ENCODE peak calls at places on chromosomes 13 and 19, in seven cellular contexts. W, Z, B, Q, J, S and O are unnamed samples.

GRCh38 chr13:95404141-95404882 is 103.1 kb upstream of the ABCC4 start:
- DNase-seq in W (peak), B (peak), Z (peak), Q (peak), J (peak), S (peak), O (peak)

GRCh38 chr19:47663435-47663910 is 49.7 kb upstream of the EHD2 start:
- DNase-seq in B (no peak), Z (no peak), S (no peak), Q (no peak), J (no peak), W (no peak), O (no peak)

GRCh38 chr13:41313659-41314197 is 2.7 kb downstream of the NAA16 start:
- DNase-seq in B (no peak), Z (no peak), S (no peak), J (no peak), Q (no peak), W (no peak), O (no peak)

GRCh38 chr19:5291588-5292193 is 48.9 kb downstream of the PTPRS start:
- DNase-seq in J (no peak), Q (no peak), W (no peak), S (no peak), B (no peak), Z (no peak), O (no peak)

GRCh38 chr13:55560331-55560730 is 1580.4 kb upstream of the PRR20A start:
- DNase-seq in Z (no peak), W (no peak), B (no peak), Q (no peak), J (no peak), S (no peak), O (no peak)

GRCh38 chr13:25860862-25861261 is 191.0 kb downstream of the SHISA2 start:
- DNase-seq in W (no peak), Q (no peak), J (no peak), B (no peak), S (no peak), Z (no peak), O (no peak)

GRCh38 chr19:1651061-1651547 is 1.3 kb downstream of the TCF3 start:
- DNase-seq in S (no peak), W (peak), J (no peak), B (no peak), Z (no peak), Q (no peak), O (no peak)

GRCh38 chr19:47324502-47324901 is 7.5 kb upstream of the C5AR2 start:
- DNase-seq in W (no peak), S (no peak), Z (no peak), J (no peak), B (no peak), Q (peak), O (peak)

GRCh38 chr13:73284475-73284874 is 225.7 kb downstream of the KLF5 start:
- DNase-seq in J (no peak), S (no peak), W (no peak), Z (no peak), B (no peak), Q (no peak), O (no peak)

GRCh38 chr19:14048439-14049153 is 13.3 kb downstream of the PALM3 start:
- DNase-seq in Z (no peak), Q (peak), W (peak), J (no peak), S (no peak), B (peak), O (peak)

GRCh38 chr19:51025809-51026553 is 435 bp downstream of the KLK11 start:
- DNase-seq in W (no peak), Z (peak), J (no peak), B (no peak), Q (no peak), S (no peak), O (no peak)

GRCh38 chr13:33867472-33867871 is 49.5 kb downstream of the RFC3 start:
- DNase-seq in J (no peak), Z (no peak), S (no peak), B (no peak), Q (no peak), W (no peak), O (no peak)

GRCh38 chr19:325937-326565 is 18.5 kb downstream of the MIER2 start:
- DNase-seq in Q (peak), B (no peak), Z (no peak), W (no peak), S (no peak), J (no peak), O (no peak)

GRCh38 chr19:3324405-3324856 is 42.0 kb upstream of the NFIC start:
- DNase-seq in J (no peak), Z (no peak), B (peak), W (peak), S (no peak), Q (peak), O (no peak)

GRCh38 chr13:63351081-63351480 is 1935.4 kb upstream of the PCDH20 start:
- DNase-seq in Q (no peak), Z (no peak), B (no peak), W (no peak), J (no peak), S (no peak), O (no peak)

GRCh38 chr19:38657633-38658222 is 10.3 kb downstream of the ACTN4 start:
- DNase-seq in S (no peak), Q (no peak), B (no peak), J (no peak), W (no peak), Z (no peak), O (no peak)